ENCODE peak calls at places on chromosomes 3 and 15, in five cellular contexts. One of them, this sample, is unnamed.

GRCh38 chr15:76903251-76903681 is 1.9 kb downstream of the SCAPER start:
- DNase-seq in GM12878: peak
- DNase-seq in A549: peak
- DNase-seq in SK-N-SH: peak
- DNase-seq in K562: no peak
- DNase-seq in this sample: peak

GRCh38 chr3:37308247-37308646 is 133.9 kb upstream of the LRRFIP2 start:
- DNase-seq in GM12878: no peak
- DNase-seq in SK-N-SH: peak
- DNase-seq in A549: peak
- DNase-seq in K562: peak
- DNase-seq in this sample: peak

GRCh38 chr15:39539466-39539865 is 41.4 kb upstream of the THBS1 start:
- DNase-seq in GM12878: no peak
- DNase-seq in K562: no peak
- DNase-seq in A549: no peak
- DNase-seq in SK-N-SH: no peak
- DNase-seq in this sample: peak

GRCh38 chr3:108088697-108089096 is 2.1 kb downstream of the CD47 start:
- DNase-seq in SK-N-SH: no peak
- DNase-seq in GM12878: peak
- DNase-seq in A549: no peak
- DNase-seq in K562: no peak
- DNase-seq in this sample: peak

GRCh38 chr3:99708207-99708745 is 69.9 kb downstream of the COL8A1 start:
- DNase-seq in A549: no peak
- DNase-seq in SK-N-SH: no peak
- DNase-seq in GM12878: no peak
- DNase-seq in K562: no peak
- DNase-seq in this sample: peak

GRCh38 chr3:146396792-146397191 is 72.6 kb downstream of the PLSCR2 start:
- DNase-seq in A549: no peak
- DNase-seq in SK-N-SH: no peak
- DNase-seq in K562: no peak
- DNase-seq in GM12878: no peak
- DNase-seq in this sample: no peak

GRCh38 chr15:58521293-58521991 is 89.7 kb downstream of the LIPC start:
- DNase-seq in SK-N-SH: no peak
- DNase-seq in GM12878: no peak
- DNase-seq in K562: peak
- DNase-seq in A549: peak
- DNase-seq in this sample: peak

GRCh38 chr3:195443391-195443989 is 670 bp upstream of the ACAP2 start:
- DNase-seq in GM12878: no peak
- DNase-seq in SK-N-SH: no peak
- DNase-seq in K562: no peak
- DNase-seq in A549: no peak
- DNase-seq in this sample: no peak

GRCh38 chr15:71201471-71201870 is 86.2 kb downstream of the THSD4 start:
- DNase-seq in A549: peak
- DNase-seq in GM12878: no peak
- DNase-seq in K562: no peak
- DNase-seq in SK-N-SH: no peak
- DNase-seq in this sample: no peak

GRCh38 chr3:185623909-185624308 is 37.8 kb downstream of the SENP2 start:
- DNase-seq in A549: no peak
- DNase-seq in GM12878: no peak
- DNase-seq in SK-N-SH: no peak
- DNase-seq in K562: no peak
- DNase-seq in this sample: peak

GRCh38 chr3:192130534-192131132 is 596.7 kb downstream of the FGF12 start:
- DNase-seq in K562: peak
- DNase-seq in GM12878: peak
- DNase-seq in SK-N-SH: peak
- DNase-seq in A549: peak
- DNase-seq in this sample: peak

GRCh38 chr3:65749066-65749465 is 289.7 kb downstream of the MAGI1 start:
- DNase-seq in GM12878: no peak
- DNase-seq in K562: no peak
- DNase-seq in SK-N-SH: no peak
- DNase-seq in A549: no peak
- DNase-seq in this sample: peak

GRCh38 chr15:68789921-68790575 is 30.6 kb downstream of the ANP32A start:
- DNase-seq in GM12878: no peak
- DNase-seq in SK-N-SH: peak
- DNase-seq in K562: no peak
- DNase-seq in A549: no peak
- DNase-seq in this sample: peak

GRCh38 chr15:68792901-68793766 is 27.6 kb downstream of the ANP32A start:
- DNase-seq in GM12878: no peak
- DNase-seq in SK-N-SH: no peak
- DNase-seq in A549: no peak
- DNase-seq in K562: no peak
- DNase-seq in this sample: no peak

GRCh38 chr15:68793776-68794175 is 26.9 kb downstream of the ANP32A start:
- DNase-seq in SK-N-SH: no peak
- DNase-seq in GM12878: no peak
- DNase-seq in A549: no peak
- DNase-seq in K562: no peak
- DNase-seq in this sample: no peak

GRCh38 chr15:68790910-68791309 is 29.8 kb downstream of the ANP32A start:
- DNase-seq in A549: no peak
- DNase-seq in K562: no peak
- DNase-seq in SK-N-SH: no peak
- DNase-seq in GM12878: no peak
- DNase-seq in this sample: no peak

DNA sequence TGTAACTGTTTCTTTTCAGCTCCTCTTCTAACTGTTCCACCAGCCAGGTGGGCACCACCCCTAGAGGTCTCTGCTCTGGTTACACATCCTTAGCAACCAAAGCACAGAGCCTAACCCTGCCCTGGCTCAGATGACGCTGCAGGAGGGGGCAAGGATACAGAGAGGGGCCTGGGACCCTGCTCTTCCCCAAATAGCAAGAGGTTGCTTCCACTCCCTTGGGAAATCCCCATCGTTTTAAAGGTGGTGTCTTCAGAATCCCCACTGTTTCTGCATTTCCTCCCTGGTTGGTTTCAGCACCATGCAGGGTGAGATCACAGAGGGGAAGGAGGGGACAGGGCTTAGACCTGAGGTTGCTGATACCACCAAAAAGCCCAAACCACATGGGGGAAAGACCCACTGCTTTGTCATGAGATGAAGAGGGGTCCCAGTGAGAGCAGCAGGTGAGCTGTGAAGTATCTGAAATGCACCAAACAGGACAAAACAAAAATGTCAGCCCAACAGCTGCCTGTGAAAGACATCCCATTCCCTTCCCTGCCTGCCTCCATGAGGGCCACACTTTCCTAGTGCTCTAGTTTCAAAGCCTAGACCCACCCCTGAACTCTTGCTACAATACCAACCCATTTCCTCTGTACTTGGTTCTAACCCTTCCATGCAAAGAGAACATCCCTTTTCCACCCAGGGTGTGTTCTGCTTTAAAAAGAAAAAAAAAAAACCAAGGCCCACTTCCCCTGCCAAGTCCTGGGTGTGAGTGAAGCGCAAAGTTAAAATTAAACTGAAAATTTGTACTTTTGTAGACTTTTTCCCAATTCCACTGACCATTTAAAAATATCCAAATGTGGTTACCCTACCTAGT is 29.0 kb downstream of the ANP32A start:
- DNase-seq in A549: no peak
- DNase-seq in GM12878: peak
- DNase-seq in K562: no peak
- DNase-seq in SK-N-SH: no peak
- DNase-seq in this sample: no peak
- TF ChIP-seq RCOR1 in A549: no peak
- TF ChIP-seq RCOR1 in GM12878: no peak
- TF ChIP-seq RCOR1 in K562: no peak
- TF ChIP-seq RCOR1 in SK-N-SH: no peak
- TF ChIP-seq RCOR1 in this sample: no peak

DNA sequence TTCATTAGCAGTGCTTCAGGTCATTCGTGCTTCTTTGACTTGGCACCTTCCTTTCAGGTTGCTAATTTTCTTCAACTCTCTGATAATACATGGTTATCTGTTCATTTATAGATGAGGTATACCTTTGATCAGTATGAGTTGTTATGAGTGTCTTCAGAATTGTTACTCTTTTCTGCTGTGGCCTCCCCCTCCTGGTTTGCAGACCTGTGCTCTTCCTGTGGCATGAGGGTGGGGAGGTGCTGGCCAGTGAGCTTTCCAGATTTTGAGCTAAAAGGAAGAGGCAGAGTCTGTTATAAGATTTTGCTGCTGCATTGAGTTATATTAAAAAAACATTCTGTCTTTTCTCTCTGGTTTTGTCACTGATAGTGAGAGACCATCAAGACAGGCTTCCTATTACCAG is 30.8 kb upstream of the GOLGA6L9 start:
- DNase-seq in K562: no peak
- DNase-seq in A549: no peak
- DNase-seq in SK-N-SH: no peak
- DNase-seq in GM12878: no peak
- DNase-seq in this sample: no peak
- TF ChIP-seq RCOR1 in K562: no peak
- TF ChIP-seq RCOR1 in A549: no peak
- TF ChIP-seq RCOR1 in SK-N-SH: no peak
- TF ChIP-seq RCOR1 in GM12878: no peak
- TF ChIP-seq RCOR1 in this sample: no peak

GRCh38 chr15:85477730-85478129 is 97.3 kb downstream of the AKAP13 start:
- DNase-seq in A549: peak
- DNase-seq in SK-N-SH: no peak
- DNase-seq in K562: no peak
- DNase-seq in GM12878: no peak
- DNase-seq in this sample: peak

GRCh38 chr15:85485956-85486567 is 105.7 kb downstream of the AKAP13 start:
- DNase-seq in A549: peak
- DNase-seq in SK-N-SH: peak
- DNase-seq in K562: peak
- DNase-seq in GM12878: peak
- DNase-seq in this sample: peak

GRCh38 chr15:85480923-85481322 is 100.5 kb downstream of the AKAP13 start:
- DNase-seq in SK-N-SH: no peak
- DNase-seq in A549: no peak
- DNase-seq in GM12878: no peak
- DNase-seq in K562: no peak
- DNase-seq in this sample: no peak

GRCh38 chr15:85479071-85479647 is 98.8 kb downstream of the AKAP13 start:
- DNase-seq in K562: no peak
- DNase-seq in SK-N-SH: peak
- DNase-seq in A549: no peak
- DNase-seq in GM12878: no peak
- DNase-seq in this sample: peak

GRCh38 chr15:85482896-85483295 is 102.5 kb downstream of the AKAP13 start:
- DNase-seq in GM12878: no peak
- DNase-seq in K562: no peak
- DNase-seq in SK-N-SH: no peak
- DNase-seq in A549: peak
- DNase-seq in this sample: peak
- TF ChIP-seq RCOR1 in GM12878: no peak
- TF ChIP-seq RCOR1 in K562: no peak
- TF ChIP-seq RCOR1 in SK-N-SH: no peak
- TF ChIP-seq RCOR1 in A549: no peak
- TF ChIP-seq RCOR1 in this sample: no peak

DNA sequence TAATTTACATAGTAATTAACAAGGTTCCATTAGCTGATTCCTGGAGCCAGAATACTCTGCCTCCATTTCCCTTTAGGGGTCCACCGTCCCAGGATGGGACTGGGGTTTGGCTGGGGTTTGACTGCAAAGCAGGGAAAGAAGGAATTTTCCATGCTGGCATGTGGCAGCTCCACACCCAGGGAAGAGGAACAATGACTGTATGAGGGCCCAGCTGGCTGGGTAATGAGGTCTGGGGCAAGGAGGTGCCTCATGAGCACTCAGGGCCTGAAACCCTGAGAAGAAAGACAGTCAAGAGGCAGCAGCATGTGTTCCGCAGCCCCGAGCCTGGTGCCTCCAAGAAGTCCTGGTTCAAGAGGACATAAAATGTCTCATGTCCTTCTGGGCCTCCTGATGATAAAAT is 177.9 kb downstream of the SMAD6 start:
- DNase-seq in GM12878: no peak
- DNase-seq in K562: no peak
- DNase-seq in A549: no peak
- DNase-seq in SK-N-SH: no peak
- DNase-seq in this sample: no peak
- TF ChIP-seq RCOR1 in GM12878: no peak
- TF ChIP-seq RCOR1 in K562: no peak
- TF ChIP-seq RCOR1 in A549: no peak
- TF ChIP-seq RCOR1 in SK-N-SH: no peak
- TF ChIP-seq RCOR1 in this sample: no peak

GRCh38 chr15:65423150-65423976 is 616 bp upstream of the IGDCC4 start:
- DNase-seq in GM12878: no peak
- DNase-seq in SK-N-SH: no peak
- DNase-seq in A549: no peak
- DNase-seq in K562: peak
- DNase-seq in this sample: no peak
- TF ChIP-seq RCOR1 in GM12878: no peak
- TF ChIP-seq RCOR1 in SK-N-SH: no peak
- TF ChIP-seq RCOR1 in A549: no peak
- TF ChIP-seq RCOR1 in K562: no peak
- TF ChIP-seq RCOR1 in this sample: no peak

GRCh38 chr15:55005679-55006078 is 191.1 kb downstream of the RSL24D1 start:
- DNase-seq in GM12878: no peak
- DNase-seq in K562: no peak
- DNase-seq in SK-N-SH: no peak
- DNase-seq in A549: no peak
- DNase-seq in this sample: no peak

GRCh38 chr15:55008397-55008796 is 188.3 kb downstream of the RSL24D1 start:
- DNase-seq in A549: no peak
- DNase-seq in K562: no peak
- DNase-seq in SK-N-SH: no peak
- DNase-seq in GM12878: no peak
- DNase-seq in this sample: no peak

GRCh38 chr15:55003900-55004879 is 192.6 kb downstream of the RSL24D1 start:
- DNase-seq in K562: no peak
- DNase-seq in A549: peak
- DNase-seq in SK-N-SH: no peak
- DNase-seq in GM12878: no peak
- DNase-seq in this sample: no peak

GRCh38 chr15:55007561-55007960 is 189.2 kb downstream of the RSL24D1 start:
- DNase-seq in K562: no peak
- DNase-seq in GM12878: no peak
- DNase-seq in A549: no peak
- DNase-seq in SK-N-SH: no peak
- DNase-seq in this sample: no peak
- TF ChIP-seq RCOR1 in K562: no peak
- TF ChIP-seq RCOR1 in GM12878: no peak
- TF ChIP-seq RCOR1 in A549: no peak
- TF ChIP-seq RCOR1 in SK-N-SH: no peak
- TF ChIP-seq RCOR1 in this sample: no peak

GRCh38 chr3:50464578-50464977 is 38.9 kb downstream of the CACNA2D2 start:
- DNase-seq in GM12878: no peak
- DNase-seq in A549: no peak
- DNase-seq in K562: no peak
- DNase-seq in SK-N-SH: no peak
- DNase-seq in this sample: no peak
- TF ChIP-seq RCOR1 in GM12878: no peak
- TF ChIP-seq RCOR1 in A549: no peak
- TF ChIP-seq RCOR1 in K562: no peak
- TF ChIP-seq RCOR1 in SK-N-SH: no peak
- TF ChIP-seq RCOR1 in this sample: no peak

This sample was measured in IMR-90.